ENCODE peak calls at places on chromosomes 2 and 18, in seven cellular contexts. L is GM23248, E is activated T-cell treated with anti-CD3 and anti-CD28 coated beads for 1 hour, T is NCI-H1694 treated with DMSO at 0.1 percent for 48 hours, P is ELF-1, S is cerebellum, V is body of pancreas. B is an unnamed sample.

GRCh38 chr2:70535573-70535972 is 18.1 kb downstream of the TGFA start:
- DNase-seq in L (no peak), E (no peak), T (no peak), P (no peak), S (no peak), V (no peak), B (no peak)

GRCh38 chr2:38095655-38095995 is 19.7 kb upstream of the CYP1B1 start:
- DNase-seq in L (no peak), E (no peak), T (no peak), P (no peak), S (no peak), V (no peak), B (no peak)

GRCh38 chr2:237879058-237879430 is 19.6 kb downstream of the RAMP1 start:
- DNase-seq in L (peak; percentile 66), E (no peak), T (peak; percentile 37), P (no peak), S (no peak), V (no peak), B (peak; percentile 56)

GRCh38 chr2:25323042-25323514 is 18.6 kb downstream of the DNMT3A start:
- DNase-seq in L (no peak), E (no peak), T (no peak), P (peak; percentile 93), S (no peak), V (no peak), B (peak; percentile 69)

GRCh38 chr18:69109686-69110085 is 291.0 kb upstream of the DOK6 start:
- DNase-seq in L (peak; percentile 60), E (no peak), T (no peak), P (no peak), S (no peak), V (no peak), B (peak; percentile 45)

GRCh38 chr18:40413160-40413559 is 1541.9 kb upstream of the PIK3C3 start:
- DNase-seq in L (peak; percentile 56), E (no peak), T (peak; percentile 62), P (peak; percentile 60), S (peak; percentile 13), V (no peak), B (peak; percentile 31)

GRCh38 chr2:105181282-105181681 is 60.3 kb upstream of the GPR45 start:
- DNase-seq in L (no peak), E (no peak), T (no peak), P (no peak), S (no peak), V (no peak), B (no peak)

GRCh38 chr2:39494784-39495251 is 57.7 kb upstream of the MAP4K3 start:
- DNase-seq in L (peak; percentile 97), E (no peak), T (no peak), P (peak; percentile 79), S (no peak), V (no peak), B (peak; percentile 99)